ENCODE peak calls at places on chromosomes 3 and 15, in nine cellular contexts. W is substantia nigra; X is mucosa of gallbladder; T is NCI-H1436; K is NCI-H446; N is neural crest cell; Z is stimulated activated CD4-positive, alpha-beta T cell treated with anti-CD3 and anti-CD28 coated beads, Interleukin-2, amount 100 ng/mL, for 4 hours; V is effector CD8-positive, alpha-beta T cell; H is activated naive CD4-positive, alpha-beta T cell treated with Interleukin-2 at 50 U/mL for 16 hours. S is an unnamed sample.
A peak's percentile ranks its signal among the peaks of the same experiment; 100 is the strongest.

GRCh38 chr3:116242825-116243224 is 202.5 kb downstream of the LSAMP start:
- DNase-seq in W (no peak), X (no peak), T (no peak), K (no peak), N (no peak), Z (no peak), V (no peak), H (no peak), S (no peak)

GRCh38 chr15:81747477-81747876 is 298.3 kb downstream of the MEX3B start:
- DNase-seq in W (no peak), X (no peak), T (no peak), K (no peak), N (no peak), Z (no peak), V (no peak), H (no peak), S (no peak)

GRCh38 chr15:90249123-90249863 is at the start of gene TTLL13:
- DNase-seq in W (peak; percentile 83), X (peak; percentile 94), T (peak; percentile 87), K (peak; percentile 76), N (peak; percentile 97), Z (peak; percentile 65), V (no peak), H (peak; percentile 78), S (peak; percentile 78)

GRCh38 chr15:87633471-87633870 is 623.1 kb downstream of the NTRK3 start:
- DNase-seq in W (no peak), X (no peak), T (no peak), K (no peak), N (no peak), Z (no peak), V (no peak), H (no peak), S (no peak)

GRCh38 chr15:78056714-78057269 is 20.7 kb downstream of the TBC1D2B start:
- DNase-seq in W (no peak), X (no peak), T (no peak), K (no peak), N (no peak), Z (no peak), V (no peak), H (no peak), S (no peak)

GRCh38 chr3:149547954-149548728 is 73.6 kb downstream of the TM4SF4 start:
- DNase-seq in W (peak; percentile 48), X (peak; percentile 73), T (no peak), K (peak; percentile 53), N (no peak), Z (no peak), V (no peak), H (no peak), S (no peak)

GRCh38 chr3:27467545-27467944 is 16.6 kb downstream of the SLC4A7 start:
- DNase-seq in W (no peak), X (no peak), T (peak; percentile 13), K (peak; percentile 1), N (no peak), Z (no peak), V (no peak), H (no peak), S (no peak)

GRCh38 chr3:185815391-185816282 is 9.2 kb downstream of the IGF2BP2 start:
- DNase-seq in W (no peak), X (no peak), T (no peak), K (no peak), N (no peak), Z (no peak), V (no peak), H (no peak), S (no peak)

GRCh38 chr3:101638262-101638745 is 38.6 kb downstream of the ZBTB11 start:
- DNase-seq in W (no peak), X (no peak), T (no peak), K (no peak), N (no peak), Z (no peak), V (no peak), H (no peak), S (no peak)

GRCh38 chr15:65303687-65304392 is 637 bp upstream of the RNU5B-1 start:
- DNase-seq in W (peak; percentile 74), X (peak; percentile 58), T (no peak), K (peak; percentile 44), N (no peak), Z (peak; percentile 70), V (no peak), H (peak; percentile 14), S (peak; percentile 73)

GRCh38 chr3:58868101-58868779 is 181.6 kb downstream of the CFAP20DC start:
- DNase-seq in W (no peak), X (no peak), T (no peak), K (no peak), N (no peak), Z (no peak), V (no peak), H (no peak), S (no peak)

GRCh38 chr3:44509985-44510360 is 32.5 kb upstream of the ZNF445 start:
- DNase-seq in W (no peak), X (no peak), T (no peak), K (no peak), N (no peak), Z (no peak), V (no peak), H (no peak), S (no peak)

GRCh38 chr15:80386151-80386550 is 18.0 kb upstream of the ARNT2 start:
- DNase-seq in W (no peak), X (no peak), T (no peak), K (no peak), N (no peak), Z (no peak), V (no peak), H (no peak), S (no peak)

GRCh38 chr15:72116680-72117447 is 1.1 kb downstream of the MYO9A start:
- DNase-seq in W (peak; percentile 38), X (peak; percentile 11), T (no peak), K (no peak), N (peak; percentile 8), Z (peak; percentile 2), V (peak; percentile 19), H (no peak), S (peak; percentile 29)

GRCh38 chr3:140541975-140542653 is 135.8 kb upstream of the TRIM42 start:
- DNase-seq in W (no peak), X (no peak), T (no peak), K (no peak), N (no peak), Z (no peak), V (no peak), H (no peak), S (no peak)

GRCh38 chr3:196602673-196603072 is 34.2 kb downstream of the FBXO45 start:
- DNase-seq in W (no peak), X (no peak), T (no peak), K (no peak), N (no peak), Z (no peak), V (no peak), H (no peak), S (no peak)